ENCODE peak calls at places on chromosomes 12 and 14, in nine cellular contexts. X, P, J, D, C, O, R, L and Z are unnamed samples. For H3K4me1, the result is how much of the 10 kb centered on the place peaks cover.

GRCh38 chr12:127810026-127810425 is 456.9 kb upstream of the TMEM132C start:
- DNase-seq in X (no peak), P (peak), J (no peak), D (no peak), C (no peak), O (no peak), R (peak), L (no peak), Z (no peak)

GRCh38 chr14:105711841-105712460 is 185.6 kb downstream of the TMEM121 start:
- DNase-seq in X (no peak), P (no peak), J (no peak), D (no peak), C (no peak), O (no peak), R (no peak), L (no peak), Z (no peak)

GRCh38 chr12:105783983-105784947 is 354.5 kb downstream of the NUAK1 start:
- DNase-seq in X (no peak), P (no peak), J (no peak), D (no peak), C (no peak), O (no peak), R (no peak), L (no peak), Z (no peak)

GRCh38 chr12:8819676-8819980 is 2.8 kb upstream of the A2ML1 start:
- DNase-seq in X (no peak), P (peak), J (no peak), D (no peak), C (peak), O (no peak), R (peak), L (peak), Z (no peak)

GRCh38 chr12:109443794-109444193 is 33.3 kb downstream of the KCTD10 start:
- DNase-seq in X (no peak), P (no peak), J (peak), D (no peak), C (no peak), O (no peak), R (no peak), L (no peak), Z (no peak)

GRCh38 chr12:90174198-90174510 is 465.5 kb upstream of the ATP2B1 start:
- DNase-seq in X (no peak), P (peak), J (no peak), D (no peak), C (no peak), O (no peak), R (peak), L (no peak), Z (no peak)

GRCh38 chr12:67415473-67415872 is 146.3 kb downstream of the CAND1 start:
- DNase-seq in X (peak), P (peak), J (no peak), D (no peak), C (peak), O (no peak), R (peak), L (peak), Z (no peak)

GRCh38 chr14:51924600-51924999 is 64.2 kb downstream of the GNG2 start:
- DNase-seq in X (no peak), P (no peak), J (no peak), D (no peak), C (no peak), O (no peak), R (no peak), L (no peak), Z (no peak)

GRCh38 chr14:36717363-36717762 is 55.7 kb downstream of the PAX9 start:
- DNase-seq in X (peak), P (no peak), J (no peak), D (no peak), C (no peak), O (no peak), R (peak), L (peak), Z (no peak)

GRCh38 chr14:89680156-89680555 is 263.1 kb upstream of the FOXN3 start:
- DNase-seq in X (no peak), P (no peak), J (no peak), D (no peak), C (no peak), O (no peak), R (no peak), L (no peak), Z (no peak)

GRCh38 chr12:104799458-104799857 is 158.6 kb downstream of the SLC41A2 start:
- DNase-seq in X (no peak), P (no peak), J (no peak), D (no peak), C (no peak), O (no peak), R (no peak), L (no peak), Z (no peak)

GRCh38 chr14:80996049-80996901 is 40.9 kb downstream of the TSHR start:
- DNase-seq in X (no peak), P (peak), J (no peak), D (no peak), C (peak), O (no peak), R (peak), L (peak), Z (no peak)

GRCh38 chr14:103031566-103031911 is 25.8 kb downstream of the CDC42BPB start:
- DNase-seq in X (no peak), P (no peak), J (no peak), D (no peak), C (no peak), O (peak), R (no peak), L (no peak), Z (no peak)

GRCh38 chr14:100790785-100791667 is 34.9 kb upstream of the MEG3 start:
- DNase-seq in X (no peak), P (peak), J (no peak), D (no peak), C (peak), O (no peak), R (no peak), L (no peak), Z (no peak)

GRCh38 chr14:39023939-39024871 is 78.8 kb downstream of the SEC23A start:
- DNase-seq in X (no peak), P (no peak), J (no peak), D (no peak), C (no peak), O (no peak), R (no peak), L (no peak), Z (no peak)

GRCh38 chr12:111953455-111953854 is 59.5 kb downstream of the TMEM116 start:
- DNase-seq in X (no peak), P (no peak), J (no peak), D (no peak), C (peak), O (no peak), R (no peak), L (no peak), Z (no peak)

GRCh38 chr12:40439771-40440492 is 215.1 kb downstream of the LRRK2 start:
- DNase-seq in X (no peak), P (no peak), J (no peak), D (no peak), C (no peak), O (no peak), R (peak), L (no peak), Z (no peak)

GRCh38 chr14:86055512-86055911 is 525.6 kb downstream of the FLRT2 start:
- DNase-seq in X (no peak), P (no peak), J (no peak), D (no peak), C (peak), O (no peak), R (peak), L (peak), Z (no peak)

GRCh38 chr12:101474711-101475386 is at the start of gene SPIC:
- DNase-seq in X (no peak), P (no peak), J (no peak), D (no peak), C (no peak), O (no peak), R (no peak), L (no peak), Z (no peak)
- H3K4me1 ChIP-seq in X (under half), P (under half), J (under half), D (under half), C (under half), O (under half), R (under half), L (under half), Z (under half)

DNA sequence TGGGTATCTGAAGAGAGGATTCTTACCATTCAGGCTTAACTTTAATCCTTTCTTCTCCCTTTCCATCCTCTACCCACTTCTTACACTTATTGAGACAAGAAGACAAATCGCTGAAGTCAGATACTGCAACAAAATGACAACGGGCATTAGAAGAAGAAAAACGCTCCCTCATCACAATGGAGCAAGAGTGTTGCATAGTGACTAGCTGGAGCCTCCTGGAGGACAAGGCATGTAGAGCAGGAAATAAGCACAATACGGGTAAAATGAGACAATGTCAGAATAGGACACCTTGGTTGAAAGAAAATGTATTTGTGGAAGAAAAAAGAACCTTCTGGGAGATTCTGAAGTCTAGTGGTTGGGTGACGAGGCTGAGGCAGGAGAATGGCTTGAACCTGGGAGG is 501.0 kb downstream of the RERGL start:
- DNase-seq in X (peak), P (no peak), J (no peak), D (no peak), C (no peak), O (no peak), R (peak), L (peak), Z (no peak)
- TF ChIP-seq CTCF in X (peak), P (peak), J (no peak), D (no peak), C (no peak), O (no peak), R (peak), L (peak), Z (no peak)

GRCh38 chr12:45247589-45247988 is 31.7 kb downstream of the ANO6 start:
- DNase-seq in X (no peak), P (no peak), J (no peak), D (no peak), C (no peak), O (no peak), R (no peak), L (no peak), Z (no peak)
- H3K4me1 ChIP-seq in X (under half), P (under half), J (under half), D (under half), C (under half), O (under half), R (under half), L (under half), Z (under half)

GRCh38 chr14:21039585-21040369 is 2.4 kb upstream of the RNASE7 start:
- DNase-seq in X (peak), P (peak), J (no peak), D (no peak), C (peak), O (peak), R (peak), L (peak), Z (peak)
- TF ChIP-seq CTCF in X (peak), P (peak), J (peak), D (peak), C (peak), O (peak), R (peak), L (peak), Z (peak)

GRCh38 chr12:116321913-116322312 is 44.4 kb upstream of the MED13L start:
- DNase-seq in X (no peak), P (no peak), J (no peak), D (no peak), C (no peak), O (no peak), R (no peak), L (no peak), Z (no peak)
- H3K4me1 ChIP-seq in X (under half), P (under half), J (under half), D (under half), C (under half), O (under half), R (under half), L (under half), Z (half or more)

DNA sequence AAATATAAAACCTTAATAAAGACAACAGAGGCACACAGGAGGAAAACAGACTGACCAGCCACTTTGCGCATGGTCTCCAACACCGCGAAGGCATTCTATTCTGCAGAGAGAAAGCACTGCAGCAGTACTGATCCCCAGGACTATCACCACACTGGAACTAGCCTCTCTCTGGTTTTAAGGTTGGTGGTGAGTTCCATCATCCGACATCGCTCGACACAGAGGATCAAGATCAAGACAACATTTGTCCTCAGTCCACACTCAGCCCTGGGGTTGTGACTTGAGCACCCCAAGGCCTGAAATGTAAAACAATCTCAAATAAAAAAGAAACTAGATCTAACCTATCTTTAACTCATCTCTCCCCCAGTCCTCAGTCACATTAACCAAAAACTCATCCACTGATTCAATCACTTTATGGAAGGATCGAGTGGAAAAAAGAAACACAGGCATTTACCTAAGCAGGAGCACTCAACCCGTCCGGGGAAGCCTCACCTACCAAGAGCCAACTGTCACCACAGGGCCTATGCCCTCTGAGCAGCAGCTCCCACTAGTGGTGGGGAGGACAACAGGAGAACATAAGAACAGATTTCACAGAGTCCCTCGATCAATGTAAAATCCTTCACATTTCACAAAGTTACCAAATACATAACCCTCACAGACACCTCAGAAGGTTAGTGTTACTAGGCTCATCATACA is 17.7 kb downstream of the STXBP6 start:
- DNase-seq in X (peak), P (no peak), J (no peak), D (no peak), C (no peak), O (no peak), R (no peak), L (peak), Z (no peak)
- TF ChIP-seq CTCF in X (peak), P (no peak), J (no peak), D (no peak), C (no peak), O (no peak), R (peak), L (peak), Z (peak)

GRCh38 chr12:62361048-62361447 is 100.8 kb downstream of the USP15 start:
- DNase-seq in X (no peak), P (peak), J (no peak), D (no peak), C (no peak), O (no peak), R (no peak), L (no peak), Z (no peak)
- H3K4me1 ChIP-seq in X (under half), P (under half), J (under half), D (under half), C (under half), O (under half), R (under half), L (under half), Z (under half)

GRCh38 chr12:55721601-55722213 is 1.5 kb downstream of the RDH5 start:
- DNase-seq in X (no peak), P (no peak), J (no peak), D (no peak), C (no peak), O (peak), R (peak), L (no peak), Z (no peak)

GRCh38 chr12:55720071-55720564 is at the start of gene RDH5:
- DNase-seq in X (no peak), P (peak), J (no peak), D (no peak), C (peak), O (peak), R (peak), L (no peak), Z (peak)

GRCh38 chr12:55719371-55719770 is 822 bp upstream of the RDH5 start:
- DNase-seq in X (no peak), P (no peak), J (no peak), D (no peak), C (no peak), O (peak), R (no peak), L (no peak), Z (no peak)

GRCh38 chr12:55722948-55723347 is 2.8 kb downstream of the RDH5 start:
- DNase-seq in X (no peak), P (no peak), J (no peak), D (no peak), C (no peak), O (no peak), R (no peak), L (no peak), Z (no peak)

GRCh38 chr12:55720894-55721444 is 776 bp downstream of the RDH5 start:
- DNase-seq in X (peak), P (peak), J (peak), D (no peak), C (peak), O (peak), R (peak), L (peak), Z (no peak)
- TF ChIP-seq CTCF in X (peak), P (peak), J (peak), D (no peak), C (peak), O (no peak), R (peak), L (peak), Z (peak)